ENCODE peak calls at places on chromosomes 1 and 21, in five cellular contexts. H is T1000; C is lower lobe of right lung; R is activated CD4-positive, alpha-beta T cell treated with anti-CD3 and anti-CD28 coated beads, Interleukin-2, amount 10 ng/mL, durations not matched to agents 24 days and 14 days; Z is NCI-H1092 treated with DMSO at 0.1 percent for 48 hours. D is an unnamed sample.

GRCh38 chr1:109954180-109954579 is 30.4 kb upstream of the AHCYL1 start:
- DNase-seq in H (no peak), Z (no peak), C (no peak), R (no peak), D (no peak)

GRCh38 chr21:32278068-32278467 is 781 bp downstream of the MIS18A start:
- DNase-seq in Z (peak; percentile 5), H (no peak), R (peak; percentile 65), C (no peak), D (no peak)

GRCh38 chr1:23013657-23014056 is 2.0 kb downstream of the TEX46 start:
- DNase-seq in Z (peak; percentile 90), H (no peak), C (no peak), R (no peak), D (peak; percentile 58)

GRCh38 chr21:36282568-36283230 is 37.3 kb upstream of the MORC3 start:
- DNase-seq in R (no peak), H (peak; percentile 29), C (no peak), Z (no peak), D (no peak)

GRCh38 chr1:118028267-118028666 is 98.7 kb downstream of the WDR3 start:
- DNase-seq in R (no peak), C (no peak), Z (no peak), H (no peak), D (no peak)

GRCh38 chr1:117572546-117572945 is 33.3 kb upstream of the TENT5C start:
- DNase-seq in C (peak; percentile 60), H (no peak), Z (no peak), R (peak; percentile 77), D (no peak)

GRCh38 chr1:163844393-163844948 is 522.7 kb downstream of the NUF2 start:
- DNase-seq in Z (no peak), C (no peak), R (no peak), H (peak; percentile 48), D (no peak)

GRCh38 chr21:15324542-15324941 is 259.7 kb upstream of the NRIP1 start:
- DNase-seq in Z (no peak), H (no peak), R (no peak), C (no peak), D (no peak)

GRCh38 chr1:234915923-234916675 is 212.5 kb downstream of the TOMM20 start:
- DNase-seq in R (no peak), H (no peak), Z (peak; percentile 69), C (no peak), D (no peak)

GRCh38 chr1:10598088-10598712 is 123.5 kb downstream of the PEX14 start:
- DNase-seq in R (no peak), Z (peak; percentile 91), H (no peak), C (no peak), D (no peak)

GRCh38 chr1:30638811-30639210 is 84.6 kb downstream of the MATN1 start:
- DNase-seq in R (no peak), C (no peak), H (no peak), Z (no peak), D (no peak)

GRCh38 chr1:30818568-30819243 is 61.1 kb upstream of the LAPTM5 start:
- DNase-seq in C (peak; percentile 60), R (no peak), H (no peak), Z (no peak), D (no peak)

GRCh38 chr1:6205849-6206845 is at the start of gene RNF207:
- DNase-seq in R (peak; percentile 94), H (no peak), C (peak; percentile 83), Z (no peak), D (peak; percentile 86)

GRCh38 chr1:92399076-92399475 is 87.6 kb downstream of the GFI1 start:
- DNase-seq in H (no peak), C (no peak), Z (no peak), R (no peak), D (peak; percentile 46)

GRCh38 chr21:32523463-32523862 is 61.9 kb downstream of the TCP10L start:
- DNase-seq in R (no peak), Z (no peak), H (no peak), C (no peak), D (no peak)

GRCh38 chr1:149931212-149931805 is 3.7 kb upstream of the SF3B4 start:
- DNase-seq in R (peak; percentile 61), H (no peak), Z (no peak), C (no peak), D (no peak)

GRCh38 chr1:53501065-53502005 is 42.1 kb downstream of the DMRTB1 start:
- DNase-seq in C (no peak), R (no peak), H (no peak), Z (peak; percentile 62), D (no peak)

GRCh38 chr1:227759345-227760300 is 24.4 kb downstream of the SNAP47 start:
- DNase-seq in H (peak; percentile 78), C (no peak), Z (no peak), R (no peak), D (peak; percentile 82)

GRCh38 chr21:42672699-42673458 is 19.5 kb downstream of the PDE9A start:
- DNase-seq in Z (no peak), C (no peak), R (no peak), H (no peak), D (peak; percentile 42)

GRCh38 chr1:209742409-209743144 is 13.3 kb upstream of the TRAF3IP3 start:
- DNase-seq in R (no peak), C (no peak), Z (no peak), H (peak; percentile 36), D (no peak)

GRCh38 chr1:175554586-175554985 is 188.8 kb downstream of the TNR start:
- DNase-seq in Z (no peak), H (no peak), C (no peak), R (no peak), D (no peak)

GRCh38 chr1:161131721-161132409 is 602 bp downstream of the DEDD start:
- DNase-seq in C (no peak), Z (no peak), H (no peak), R (peak; percentile 71), D (no peak)

GRCh38 chr1:81588149-81588548 is 212.6 kb upstream of the ADGRL2 start:
- DNase-seq in C (no peak), R (no peak), Z (no peak), H (no peak), D (no peak)

GRCh38 chr21:30349572-30349971 is 1.2 kb upstream of the KRTAP23-1 start:
- DNase-seq in R (no peak), Z (peak; percentile 2), H (no peak), C (no peak), D (peak; percentile 38)

GRCh38 chr1:64519921-64520320 is 50.0 kb downstream of the CACHD1 start:
- DNase-seq in H (no peak), C (no peak), R (no peak), Z (no peak), D (no peak)

GRCh38 chr1:1677718-1678580 is 14.6 kb downstream of the SLC35E2B start:
- DNase-seq in R (peak; percentile 83), H (no peak), Z (no peak), C (peak; percentile 37), D (no peak)

GRCh38 chr1:215793210-215793609 is 226.1 kb downstream of the KCTD3 start:
- DNase-seq in H (no peak), Z (peak; percentile 67), R (no peak), C (no peak), D (no peak)

GRCh38 chr1:8510041-8510823 is 192.3 kb downstream of the SLC45A1 start:
- DNase-seq in C (no peak), Z (no peak), H (no peak), R (peak; percentile 85), D (no peak)

GRCh38 chr21:44709426-44710293 is 1.7 kb downstream of the TSPEAR start:
- DNase-seq in R (peak; percentile 62), Z (peak; percentile 92), H (no peak), C (no peak), D (no peak)

GRCh38 chr1:2236695-2237677 is 8.9 kb downstream of the SKI start:
- DNase-seq in R (peak; percentile 85), H (no peak), C (no peak), Z (no peak), D (no peak)

GRCh38 chr1:54188291-54188690 is 11.5 kb downstream of the CYB5RL start:
- DNase-seq in C (no peak), R (no peak), Z (no peak), H (no peak), D (no peak)

GRCh38 chr1:100217834-100218233 is 31.8 kb downstream of the DBT start:
- DNase-seq in Z (no peak), C (no peak), R (no peak), H (no peak), D (no peak)